ENCODE peak calls at places on chromosomes 2 and 18, in ten cellular contexts. One of them, this sample, is unnamed.

GRCh38 chr2:103986001-103986400 is 867.9 kb upstream of the POU3F3 start:
- DNase-seq in astrocyte of the spinal cord: no peak
- DNase-seq in neural progenitor cell: no peak
- DNase-seq in body of pancreas: no peak
- DNase-seq in DND-41: no peak
- DNase-seq in prostate gland: no peak
- DNase-seq in tibial artery: no peak
- DNase-seq in B cell: no peak
- DNase-seq in psoas muscle: no peak
- DNase-seq in pancreas: no peak
- DNase-seq in this sample: no peak

GRCh38 chr2:234836251-234836650 is 115.6 kb upstream of the SH3BP4 start:
- DNase-seq in neural progenitor cell: no peak
- DNase-seq in prostate gland: no peak
- DNase-seq in DND-41: no peak
- DNase-seq in pancreas: no peak
- DNase-seq in B cell: no peak
- DNase-seq in psoas muscle: no peak
- DNase-seq in tibial artery: no peak
- DNase-seq in body of pancreas: no peak
- DNase-seq in astrocyte of the spinal cord: no peak
- DNase-seq in this sample: no peak

GRCh38 chr2:43538034-43538670 is 57.7 kb downstream of the THADA start:
- DNase-seq in psoas muscle: no peak
- DNase-seq in pancreas: no peak
- DNase-seq in neural progenitor cell: no peak
- DNase-seq in DND-41: no peak
- DNase-seq in B cell: no peak
- DNase-seq in body of pancreas: no peak
- DNase-seq in prostate gland: no peak
- DNase-seq in tibial artery: no peak
- DNase-seq in astrocyte of the spinal cord: no peak
- DNase-seq in this sample: no peak

GRCh38 chr2:72694715-72695496 is 130.9 kb downstream of the EXOC6B start:
- DNase-seq in psoas muscle: peak; percentile 53
- DNase-seq in tibial artery: no peak
- DNase-seq in astrocyte of the spinal cord: peak; percentile 46
- DNase-seq in DND-41: no peak
- DNase-seq in prostate gland: no peak
- DNase-seq in neural progenitor cell: peak; percentile 18
- DNase-seq in pancreas: peak; percentile 50
- DNase-seq in B cell: no peak
- DNase-seq in body of pancreas: peak; percentile 52
- DNase-seq in this sample: no peak

GRCh38 chr2:46850742-46851141 is 64.9 kb downstream of the MCFD2 start:
- DNase-seq in tibial artery: peak; percentile 83
- DNase-seq in pancreas: peak; percentile 69
- DNase-seq in body of pancreas: peak; percentile 77
- DNase-seq in DND-41: no peak
- DNase-seq in astrocyte of the spinal cord: peak; percentile 93
- DNase-seq in B cell: no peak
- DNase-seq in neural progenitor cell: no peak
- DNase-seq in psoas muscle: peak; percentile 71
- DNase-seq in prostate gland: peak; percentile 35
- DNase-seq in this sample: no peak

GRCh38 chr2:233084488-233084887 is 24.3 kb downstream of the INPP5D start:
- DNase-seq in body of pancreas: peak; percentile 25
- DNase-seq in DND-41: no peak
- DNase-seq in pancreas: no peak
- DNase-seq in tibial artery: peak; percentile 79
- DNase-seq in astrocyte of the spinal cord: no peak
- DNase-seq in prostate gland: peak; percentile 16
- DNase-seq in psoas muscle: peak; percentile 65
- DNase-seq in B cell: peak; percentile 43
- DNase-seq in neural progenitor cell: peak; percentile 24
- DNase-seq in this sample: no peak

GRCh38 chr2:28979576-28980366 is 1.3 kb upstream of the TOGARAM2 start:
- DNase-seq in psoas muscle: peak; percentile 70
- DNase-seq in prostate gland: no peak
- DNase-seq in tibial artery: no peak
- DNase-seq in body of pancreas: peak; percentile 36
- DNase-seq in B cell: no peak
- DNase-seq in astrocyte of the spinal cord: no peak
- DNase-seq in neural progenitor cell: no peak
- DNase-seq in pancreas: no peak
- DNase-seq in DND-41: no peak
- DNase-seq in this sample: no peak

GRCh38 chr2:163553601-163554000 is 182.2 kb downstream of the FIGN start:
- DNase-seq in prostate gland: no peak
- DNase-seq in tibial artery: no peak
- DNase-seq in psoas muscle: no peak
- DNase-seq in astrocyte of the spinal cord: peak; percentile 69
- DNase-seq in neural progenitor cell: no peak
- DNase-seq in B cell: no peak
- DNase-seq in pancreas: no peak
- DNase-seq in DND-41: no peak
- DNase-seq in body of pancreas: no peak
- DNase-seq in this sample: no peak

GRCh38 chr2:97935719-97936161 is 60.0 kb downstream of the TMEM131 start:
- DNase-seq in neural progenitor cell: peak; percentile 45
- DNase-seq in DND-41: peak; percentile 36
- DNase-seq in pancreas: no peak
- DNase-seq in B cell: no peak
- DNase-seq in astrocyte of the spinal cord: peak; percentile 49
- DNase-seq in tibial artery: no peak
- DNase-seq in psoas muscle: no peak
- DNase-seq in prostate gland: no peak
- DNase-seq in body of pancreas: no peak
- DNase-seq in this sample: no peak

GRCh38 chr2:85537600-85538506 is 1.1 kb upstream of the MAT2A start:
- DNase-seq in pancreas: peak; percentile 68
- DNase-seq in body of pancreas: peak; percentile 78
- DNase-seq in DND-41: peak; percentile 65
- DNase-seq in prostate gland: peak; percentile 75
- DNase-seq in B cell: peak; percentile 28
- DNase-seq in neural progenitor cell: peak; percentile 75
- DNase-seq in psoas muscle: peak; percentile 79
- DNase-seq in tibial artery: peak; percentile 83
- DNase-seq in astrocyte of the spinal cord: no peak
- DNase-seq in this sample: peak; percentile 41

GRCh38 chr2:46872876-46873631 is 42.6 kb downstream of the MCFD2 start:
- DNase-seq in prostate gland: no peak
- DNase-seq in body of pancreas: no peak
- DNase-seq in tibial artery: peak; percentile 34
- DNase-seq in psoas muscle: no peak
- DNase-seq in pancreas: no peak
- DNase-seq in DND-41: no peak
- DNase-seq in astrocyte of the spinal cord: no peak
- DNase-seq in B cell: no peak
- DNase-seq in neural progenitor cell: no peak
- DNase-seq in this sample: no peak

GRCh38 chr2:238942080-238942761 is 94.3 kb downstream of the TWIST2 start:
- DNase-seq in tibial artery: peak; percentile 51
- DNase-seq in psoas muscle: no peak
- DNase-seq in DND-41: no peak
- DNase-seq in B cell: no peak
- DNase-seq in body of pancreas: no peak
- DNase-seq in astrocyte of the spinal cord: no peak
- DNase-seq in pancreas: no peak
- DNase-seq in neural progenitor cell: no peak
- DNase-seq in prostate gland: no peak
- DNase-seq in this sample: no peak

GRCh38 chr2:106833248-106833647 is 52.7 kb downstream of the ST6GAL2 start:
- DNase-seq in B cell: no peak
- DNase-seq in psoas muscle: no peak
- DNase-seq in pancreas: no peak
- DNase-seq in prostate gland: no peak
- DNase-seq in DND-41: no peak
- DNase-seq in neural progenitor cell: no peak
- DNase-seq in astrocyte of the spinal cord: no peak
- DNase-seq in body of pancreas: no peak
- DNase-seq in tibial artery: no peak
- DNase-seq in this sample: no peak

DNA sequence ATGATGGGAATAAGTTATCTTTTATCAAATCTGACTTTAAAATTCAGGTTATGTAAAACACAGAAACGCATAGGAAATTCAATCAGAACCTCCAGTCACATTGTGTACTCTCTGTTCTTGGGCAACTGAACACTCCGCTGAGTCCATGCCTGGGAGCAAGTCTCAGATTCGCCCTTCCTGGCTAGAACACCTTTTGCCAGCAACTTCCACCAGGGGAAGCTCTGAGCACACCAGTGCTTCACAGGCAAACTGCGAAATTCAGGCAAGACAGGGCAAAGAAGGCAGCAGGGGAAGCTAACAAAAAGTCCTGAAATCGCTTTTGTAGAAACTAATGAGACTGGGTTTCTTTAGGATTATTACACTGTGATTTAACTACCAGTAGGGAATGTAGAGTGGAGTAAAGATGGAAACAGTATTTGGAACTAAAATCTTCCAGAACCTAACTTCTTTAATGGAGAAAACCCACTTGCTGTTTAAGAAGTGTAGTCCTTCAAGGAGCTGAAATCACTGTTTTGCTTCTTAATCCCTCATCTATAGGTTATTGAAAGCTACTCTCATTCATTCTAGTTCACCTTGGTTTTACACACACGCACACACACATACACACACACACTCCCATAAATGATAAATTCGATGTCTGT is 214.3 kb downstream of the TMEM182 start:
- DNase-seq in tibial artery: no peak
- DNase-seq in body of pancreas: peak; percentile 19
- DNase-seq in B cell: no peak
- DNase-seq in pancreas: no peak
- DNase-seq in psoas muscle: no peak
- DNase-seq in neural progenitor cell: peak; percentile 83
- DNase-seq in astrocyte of the spinal cord: peak; percentile 20
- DNase-seq in prostate gland: no peak
- DNase-seq in DND-41: peak; percentile 4
- DNase-seq in this sample: no peak
- TF ChIP-seq CTCF in tibial artery: no peak
- TF ChIP-seq CTCF in body of pancreas: no peak
- TF ChIP-seq CTCF in B cell: no peak
- TF ChIP-seq CTCF in pancreas: no peak
- TF ChIP-seq CTCF in psoas muscle: peak; percentile 61
- TF ChIP-seq CTCF in neural progenitor cell: peak; percentile 81
- TF ChIP-seq CTCF in astrocyte of the spinal cord: peak; percentile 47
- TF ChIP-seq CTCF in prostate gland: peak; percentile 41
- TF ChIP-seq CTCF in DND-41: peak; percentile 48
- TF ChIP-seq CTCF in this sample: peak; percentile 27

DNA sequence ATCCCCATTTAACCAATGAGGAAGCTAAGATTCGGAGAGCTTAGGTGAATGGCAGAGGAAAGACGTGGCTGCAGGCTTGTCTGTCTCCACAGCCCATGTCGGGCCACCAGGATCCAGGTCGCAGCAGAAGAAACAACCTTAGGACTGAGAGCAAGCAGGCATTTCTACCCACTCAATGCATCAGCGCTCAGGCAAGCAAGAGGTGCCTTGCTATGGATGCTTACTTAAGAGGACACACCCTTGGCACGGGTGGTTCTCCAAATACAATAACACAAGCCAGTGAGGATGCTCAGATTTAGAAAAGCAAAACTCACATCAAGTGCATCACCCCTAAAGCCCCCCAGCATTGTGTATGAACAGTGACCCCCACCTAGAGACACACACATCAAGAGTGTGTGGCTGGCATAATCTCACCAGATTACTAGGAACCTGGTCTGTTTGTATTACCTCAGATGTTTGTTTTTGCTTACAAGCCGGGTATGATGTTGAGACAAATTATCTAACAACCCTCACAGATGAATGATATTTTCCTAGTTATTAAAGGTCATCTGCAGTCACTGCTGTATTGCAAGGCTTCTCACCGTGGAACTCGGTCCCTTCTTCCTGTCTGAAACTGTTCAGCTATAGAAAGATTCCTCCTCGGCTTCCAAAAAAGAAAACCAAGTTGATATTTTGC is 34.2 kb upstream of the NPAS2 start:
- DNase-seq in B cell: no peak
- DNase-seq in DND-41: no peak
- DNase-seq in psoas muscle: no peak
- DNase-seq in tibial artery: no peak
- DNase-seq in astrocyte of the spinal cord: no peak
- DNase-seq in pancreas: no peak
- DNase-seq in neural progenitor cell: no peak
- DNase-seq in body of pancreas: no peak
- DNase-seq in prostate gland: peak; percentile 56
- DNase-seq in this sample: no peak
- TF ChIP-seq CTCF in B cell: no peak
- TF ChIP-seq CTCF in DND-41: no peak
- TF ChIP-seq CTCF in psoas muscle: no peak
- TF ChIP-seq CTCF in tibial artery: no peak
- TF ChIP-seq CTCF in astrocyte of the spinal cord: no peak
- TF ChIP-seq CTCF in pancreas: no peak
- TF ChIP-seq CTCF in neural progenitor cell: no peak
- TF ChIP-seq CTCF in body of pancreas: no peak
- TF ChIP-seq CTCF in prostate gland: no peak
- TF ChIP-seq CTCF in this sample: no peak

DNA sequence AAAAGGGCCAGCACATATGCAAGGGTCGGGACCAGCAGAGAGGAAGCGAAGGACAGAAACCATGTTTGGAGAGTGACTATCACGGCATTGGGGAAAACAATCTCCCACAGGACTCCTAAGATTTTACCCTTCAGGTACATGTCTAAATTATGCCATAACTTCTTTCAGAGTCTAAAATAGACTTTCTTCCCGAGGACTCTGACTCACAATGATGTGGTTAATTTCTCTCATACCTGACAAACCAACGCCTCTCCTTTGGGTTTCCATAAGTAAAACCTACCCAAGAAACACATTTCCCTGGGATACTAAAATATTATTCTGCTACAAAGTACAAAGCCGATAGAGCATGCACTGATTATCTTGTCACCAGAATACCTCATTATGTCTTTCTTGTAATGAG is 127.8 kb upstream of the NETO1 start:
- DNase-seq in astrocyte of the spinal cord: peak; percentile 29
- DNase-seq in body of pancreas: no peak
- DNase-seq in tibial artery: no peak
- DNase-seq in B cell: no peak
- DNase-seq in psoas muscle: no peak
- DNase-seq in neural progenitor cell: no peak
- DNase-seq in pancreas: no peak
- DNase-seq in DND-41: no peak
- DNase-seq in prostate gland: no peak
- DNase-seq in this sample: no peak
- TF ChIP-seq CTCF in astrocyte of the spinal cord: no peak
- TF ChIP-seq CTCF in body of pancreas: no peak
- TF ChIP-seq CTCF in tibial artery: no peak
- TF ChIP-seq CTCF in B cell: no peak
- TF ChIP-seq CTCF in psoas muscle: no peak
- TF ChIP-seq CTCF in neural progenitor cell: no peak
- TF ChIP-seq CTCF in pancreas: no peak
- TF ChIP-seq CTCF in DND-41: no peak
- TF ChIP-seq CTCF in prostate gland: no peak
- TF ChIP-seq CTCF in this sample: no peak

DNA sequence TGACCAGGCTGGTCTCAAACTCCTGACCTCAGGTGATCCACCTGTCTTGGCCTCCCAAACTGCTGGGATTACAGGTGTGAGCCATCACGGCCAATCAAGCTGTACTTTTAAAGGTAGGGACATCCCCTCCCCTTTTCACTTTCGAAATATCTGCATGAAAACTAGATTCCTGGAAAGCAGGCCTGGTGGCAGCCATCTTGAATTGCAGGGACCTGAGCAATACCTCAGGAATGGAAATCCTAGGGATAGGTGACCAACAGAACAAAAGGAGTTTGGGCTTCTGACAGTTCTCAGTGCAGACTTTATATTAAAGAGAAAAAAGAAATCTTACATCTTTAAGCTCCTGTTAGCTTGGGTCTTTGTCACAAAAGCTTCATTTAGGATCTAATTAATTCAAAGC is 62.6 kb downstream of the KLF7 start:
- DNase-seq in astrocyte of the spinal cord: no peak
- DNase-seq in psoas muscle: no peak
- DNase-seq in prostate gland: no peak
- DNase-seq in tibial artery: no peak
- DNase-seq in DND-41: no peak
- DNase-seq in body of pancreas: no peak
- DNase-seq in B cell: no peak
- DNase-seq in neural progenitor cell: no peak
- DNase-seq in pancreas: no peak
- DNase-seq in this sample: no peak
- TF ChIP-seq CTCF in astrocyte of the spinal cord: no peak
- TF ChIP-seq CTCF in psoas muscle: no peak
- TF ChIP-seq CTCF in prostate gland: no peak
- TF ChIP-seq CTCF in tibial artery: no peak
- TF ChIP-seq CTCF in DND-41: no peak
- TF ChIP-seq CTCF in body of pancreas: no peak
- TF ChIP-seq CTCF in B cell: no peak
- TF ChIP-seq CTCF in neural progenitor cell: no peak
- TF ChIP-seq CTCF in pancreas: no peak
- TF ChIP-seq CTCF in this sample: no peak